ENCODE peak calls at places on chromosomes 7 and 10, in seven cellular contexts. One of them, this sample, is unnamed.

GRCh38 chr7:107975394-107976013 is 27.5 kb downstream of the LAMB1 start:
- DNase-seq in NB4: no peak
- DNase-seq in BE2C: no peak
- DNase-seq in AG09309: no peak
- DNase-seq in OCI-LY7: no peak
- DNase-seq in pancreas: no peak
- DNase-seq in left ventricle myocardium inferior: no peak
- DNase-seq in this sample: no peak

GRCh38 chr10:15035385-15036301 is 8.1 kb upstream of the OLAH start:
- DNase-seq in NB4: peak
- DNase-seq in BE2C: no peak
- DNase-seq in AG09309: no peak
- DNase-seq in OCI-LY7: no peak
- DNase-seq in pancreas: no peak
- DNase-seq in left ventricle myocardium inferior: peak
- DNase-seq in this sample: no peak

GRCh38 chr7:332646-333398 is 42.9 kb downstream of the FOXL3 start:
- DNase-seq in NB4: peak
- DNase-seq in BE2C: peak
- DNase-seq in AG09309: no peak
- DNase-seq in OCI-LY7: no peak
- DNase-seq in pancreas: peak
- DNase-seq in left ventricle myocardium inferior: peak
- DNase-seq in this sample: peak

GRCh38 chr10:29386347-29386999 is 97.6 kb downstream of the LYZL1 start:
- DNase-seq in NB4: peak
- DNase-seq in BE2C: no peak
- DNase-seq in AG09309: no peak
- DNase-seq in OCI-LY7: peak
- DNase-seq in pancreas: no peak
- DNase-seq in left ventricle myocardium inferior: no peak
- DNase-seq in this sample: no peak

GRCh38 chr7:129635300-129636029 is 23.9 kb downstream of the NRF1 start:
- DNase-seq in NB4: peak
- DNase-seq in BE2C: peak
- DNase-seq in AG09309: peak
- DNase-seq in OCI-LY7: peak
- DNase-seq in pancreas: no peak
- DNase-seq in left ventricle myocardium inferior: peak
- DNase-seq in this sample: peak

GRCh38 chr7:51606601-51607154 is 290.1 kb upstream of the COBL start:
- DNase-seq in NB4: peak
- DNase-seq in BE2C: no peak
- DNase-seq in AG09309: no peak
- DNase-seq in OCI-LY7: no peak
- DNase-seq in pancreas: no peak
- DNase-seq in left ventricle myocardium inferior: no peak
- DNase-seq in this sample: peak

GRCh38 chr10:22684707-22685106 is 29.7 kb downstream of the PIP4K2A start:
- DNase-seq in NB4: no peak
- DNase-seq in BE2C: no peak
- DNase-seq in AG09309: no peak
- DNase-seq in OCI-LY7: no peak
- DNase-seq in pancreas: no peak
- DNase-seq in left ventricle myocardium inferior: no peak
- DNase-seq in this sample: no peak

GRCh38 chr10:7611909-7612308 is 54.9 kb downstream of the ITIH5 start:
- DNase-seq in NB4: no peak
- DNase-seq in BE2C: no peak
- DNase-seq in AG09309: no peak
- DNase-seq in OCI-LY7: no peak
- DNase-seq in pancreas: no peak
- DNase-seq in left ventricle myocardium inferior: no peak
- DNase-seq in this sample: no peak

GRCh38 chr10:127492607-127493250 is 56.4 kb upstream of the NPS start:
- DNase-seq in NB4: peak
- DNase-seq in BE2C: no peak
- DNase-seq in AG09309: no peak
- DNase-seq in OCI-LY7: no peak
- DNase-seq in pancreas: no peak
- DNase-seq in left ventricle myocardium inferior: no peak
- DNase-seq in this sample: no peak

DNA sequence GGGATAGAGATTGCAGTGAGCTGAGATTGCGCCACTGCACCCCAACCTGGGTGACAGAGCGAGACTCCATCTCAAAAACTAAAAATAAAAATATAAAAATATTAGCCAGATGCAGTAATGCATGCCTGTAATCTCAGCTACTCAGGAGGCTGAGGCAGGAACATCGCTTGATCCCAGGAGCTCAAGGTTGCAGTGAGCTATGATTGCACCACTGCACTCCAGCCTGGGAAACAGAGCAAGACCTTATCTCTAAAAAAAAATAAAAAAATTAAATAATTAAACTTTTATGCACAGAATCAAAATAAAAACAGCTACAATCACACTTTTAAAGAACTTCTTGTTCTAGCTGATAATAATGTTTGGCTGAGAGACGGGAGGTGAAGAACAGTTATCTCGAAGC is 20.0 kb upstream of the MACROH2A2 start:
- DNase-seq in NB4: no peak
- DNase-seq in BE2C: no peak
- DNase-seq in AG09309: no peak
- DNase-seq in OCI-LY7: no peak
- DNase-seq in pancreas: no peak
- DNase-seq in left ventricle myocardium inferior: no peak
- DNase-seq in this sample: no peak
- TF ChIP-seq CTCF in NB4: no peak
- TF ChIP-seq CTCF in BE2C: no peak
- TF ChIP-seq CTCF in AG09309: no peak
- TF ChIP-seq CTCF in OCI-LY7: no peak
- TF ChIP-seq CTCF in pancreas: no peak
- TF ChIP-seq CTCF in left ventricle myocardium inferior: no peak
- TF ChIP-seq CTCF in this sample: no peak

GRCh38 chr7:2144926-2145325 is 87.8 kb downstream of the MAD1L1 start:
- DNase-seq in NB4: no peak
- DNase-seq in BE2C: no peak
- DNase-seq in AG09309: no peak
- DNase-seq in OCI-LY7: no peak
- DNase-seq in pancreas: no peak
- DNase-seq in left ventricle myocardium inferior: no peak
- DNase-seq in this sample: no peak

GRCh38 chr7:2142386-2142785 is 90.4 kb downstream of the MAD1L1 start:
- DNase-seq in NB4: no peak
- DNase-seq in BE2C: no peak
- DNase-seq in AG09309: no peak
- DNase-seq in OCI-LY7: no peak
- DNase-seq in pancreas: peak
- DNase-seq in left ventricle myocardium inferior: peak
- DNase-seq in this sample: no peak

GRCh38 chr7:2145835-2146580 is 86.7 kb downstream of the MAD1L1 start:
- DNase-seq in NB4: no peak
- DNase-seq in BE2C: no peak
- DNase-seq in AG09309: no peak
- DNase-seq in OCI-LY7: no peak
- DNase-seq in pancreas: no peak
- DNase-seq in left ventricle myocardium inferior: no peak
- DNase-seq in this sample: no peak

GRCh38 chr7:2143450-2143849 is 89.3 kb downstream of the MAD1L1 start:
- DNase-seq in NB4: no peak
- DNase-seq in BE2C: peak
- DNase-seq in AG09309: no peak
- DNase-seq in OCI-LY7: no peak
- DNase-seq in pancreas: no peak
- DNase-seq in left ventricle myocardium inferior: no peak
- DNase-seq in this sample: no peak

DNA sequence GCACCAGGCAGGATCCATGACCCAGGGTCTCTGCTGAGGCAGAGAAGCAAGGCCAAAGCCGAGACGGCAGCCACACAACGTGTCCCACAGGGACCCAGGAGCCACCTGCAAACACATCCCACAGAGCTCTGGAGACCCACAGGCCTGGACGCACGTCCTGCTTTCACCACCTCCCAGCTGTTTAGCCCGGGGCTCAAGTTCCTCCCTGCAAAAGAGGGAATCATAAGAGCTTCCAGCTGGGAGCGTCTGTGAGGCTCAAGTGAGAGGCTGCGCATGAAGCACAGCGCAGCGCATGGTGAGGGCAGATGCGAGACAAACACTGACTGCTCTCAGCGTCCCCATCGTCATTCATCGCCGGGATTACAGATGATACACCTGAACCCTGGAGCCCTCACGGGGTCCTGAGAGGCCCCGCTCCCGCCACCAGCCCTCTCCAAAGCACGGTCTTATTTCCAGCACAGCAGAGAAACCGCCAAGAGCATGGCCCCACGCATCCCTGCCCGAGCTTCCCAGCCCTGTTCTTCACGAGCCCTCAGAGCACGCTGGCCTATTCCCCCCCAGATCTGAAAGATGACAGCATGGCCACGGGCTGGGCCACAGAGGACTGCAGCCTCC is 88.7 kb downstream of the MAD1L1 start:
- DNase-seq in NB4: no peak
- DNase-seq in BE2C: peak
- DNase-seq in AG09309: no peak
- DNase-seq in OCI-LY7: no peak
- DNase-seq in pancreas: no peak
- DNase-seq in left ventricle myocardium inferior: no peak
- DNase-seq in this sample: no peak
- H3K4me3 ChIP-seq in NB4: no peak
- H3K4me3 ChIP-seq in BE2C: no peak
- H3K4me3 ChIP-seq in AG09309: no peak
- H3K4me3 ChIP-seq in OCI-LY7: no peak
- H3K4me3 ChIP-seq in pancreas: no peak
- H3K4me3 ChIP-seq in left ventricle myocardium inferior: no peak
- H3K4me3 ChIP-seq in this sample: no peak

GRCh38 chr7:135362871-135363270 is 129.2 kb downstream of the STRA8 start:
- DNase-seq in NB4: no peak
- DNase-seq in BE2C: no peak
- DNase-seq in AG09309: no peak
- DNase-seq in OCI-LY7: no peak
- DNase-seq in pancreas: no peak
- DNase-seq in left ventricle myocardium inferior: no peak
- DNase-seq in this sample: no peak
- TF ChIP-seq CTCF in NB4: peak
- TF ChIP-seq CTCF in BE2C: peak
- TF ChIP-seq CTCF in AG09309: no peak
- TF ChIP-seq CTCF in OCI-LY7: peak
- TF ChIP-seq CTCF in pancreas: no peak
- TF ChIP-seq CTCF in left ventricle myocardium inferior: no peak
- TF ChIP-seq CTCF in this sample: no peak

GRCh38 chr10:13001041-13001886 is at the start of gene CCDC3:
- DNase-seq in NB4: peak
- DNase-seq in BE2C: peak
- DNase-seq in AG09309: no peak
- DNase-seq in OCI-LY7: no peak
- DNase-seq in pancreas: peak
- DNase-seq in left ventricle myocardium inferior: peak
- DNase-seq in this sample: peak

GRCh38 chr10:13003781-13004180 is 2.3 kb upstream of the CCDC3 start:
- DNase-seq in NB4: peak
- DNase-seq in BE2C: no peak
- DNase-seq in AG09309: no peak
- DNase-seq in OCI-LY7: no peak
- DNase-seq in pancreas: no peak
- DNase-seq in left ventricle myocardium inferior: no peak
- DNase-seq in this sample: no peak

GRCh38 chr10:13003004-13003403 is 1.5 kb upstream of the CCDC3 start:
- DNase-seq in NB4: no peak
- DNase-seq in BE2C: no peak
- DNase-seq in AG09309: no peak
- DNase-seq in OCI-LY7: no peak
- DNase-seq in pancreas: no peak
- DNase-seq in left ventricle myocardium inferior: no peak
- DNase-seq in this sample: no peak

GRCh38 chr10:13000431-13000830 is 1.1 kb downstream of the CCDC3 start:
- DNase-seq in NB4: no peak
- DNase-seq in BE2C: no peak
- DNase-seq in AG09309: no peak
- DNase-seq in OCI-LY7: no peak
- DNase-seq in pancreas: no peak
- DNase-seq in left ventricle myocardium inferior: no peak
- DNase-seq in this sample: no peak

GRCh38 chr10:13001887-13002212 is 337 bp upstream of the CCDC3 start:
- DNase-seq in NB4: no peak
- DNase-seq in BE2C: no peak
- DNase-seq in AG09309: no peak
- DNase-seq in OCI-LY7: no peak
- DNase-seq in pancreas: no peak
- DNase-seq in left ventricle myocardium inferior: no peak
- DNase-seq in this sample: no peak
- H3K4me3 ChIP-seq in NB4: peak
- H3K4me3 ChIP-seq in BE2C: peak
- H3K4me3 ChIP-seq in AG09309: no peak
- H3K4me3 ChIP-seq in OCI-LY7: no peak
- H3K4me3 ChIP-seq in pancreas: peak
- H3K4me3 ChIP-seq in left ventricle myocardium inferior: peak
- H3K4me3 ChIP-seq in this sample: peak

DNA sequence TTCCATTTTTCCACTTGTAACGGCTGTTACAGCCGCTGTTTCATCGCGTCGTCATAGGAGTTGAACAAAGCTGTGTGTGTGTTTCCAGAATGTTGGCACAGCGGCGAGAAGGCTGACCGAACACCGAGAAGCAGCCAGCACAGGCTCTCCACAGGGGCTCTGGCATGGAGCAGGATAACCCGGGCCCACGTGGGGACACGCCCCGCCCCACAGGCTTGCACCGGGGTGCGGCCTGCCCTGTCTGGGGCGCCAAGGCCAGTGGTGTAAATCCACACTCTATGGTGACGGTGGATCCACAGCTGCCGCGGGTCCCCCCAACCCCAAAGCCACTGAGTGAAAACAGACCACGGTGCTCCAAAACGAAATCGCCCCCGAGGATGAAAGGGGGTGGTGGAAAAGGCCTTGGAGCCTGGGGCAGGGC is 448.2 kb downstream of the DNAJB6 start:
- DNase-seq in NB4: no peak
- DNase-seq in BE2C: no peak
- DNase-seq in AG09309: no peak
- DNase-seq in OCI-LY7: no peak
- DNase-seq in pancreas: no peak
- DNase-seq in left ventricle myocardium inferior: no peak
- DNase-seq in this sample: no peak
- TF ChIP-seq CTCF in NB4: no peak
- TF ChIP-seq CTCF in BE2C: no peak
- TF ChIP-seq CTCF in AG09309: no peak
- TF ChIP-seq CTCF in OCI-LY7: no peak
- TF ChIP-seq CTCF in pancreas: no peak
- TF ChIP-seq CTCF in left ventricle myocardium inferior: no peak
- TF ChIP-seq CTCF in this sample: no peak

This sample was measured in prostate gland.